ENCODE peak calls at places on chromosomes 5 and 9, in ten cellular contexts. M is heart right ventricle; N is CD4-positive, alpha-beta memory T cell; A is A549; X is GM12878; K is sigmoid colon; Z is mesendoderm; J is CD8-positive, alpha-beta memory T cell; F is GM23248; W is aorta. V is an unnamed sample.

GRCh38 chr5:89628876-89629635 is 746.1 kb upstream of the MEF2C start:
- DNase-seq in A (no peak), N (no peak), F (peak; percentile 3), W (no peak), K (no peak), M (no peak), Z (no peak), X (no peak), J (no peak), V (no peak)

GRCh38 chr5:112594060-112594850 is 143.4 kb upstream of the APC start:
- DNase-seq in K (no peak), X (no peak), F (peak; percentile 32), J (no peak), M (no peak), Z (no peak), N (no peak), W (no peak), A (no peak), V (no peak)

GRCh38 chr5:96683810-96684209 is 21.6 kb downstream of the CAST start:
- DNase-seq in N (no peak), Z (no peak), F (no peak), J (no peak), K (no peak), X (no peak), A (no peak), W (no peak), M (no peak), V (no peak)

GRCh38 chr5:151812757-151813309 is 41.1 kb downstream of the G3BP1 start:
- DNase-seq in W (no peak), X (no peak), K (no peak), J (no peak), A (no peak), N (no peak), F (peak; percentile 42), Z (no peak), M (no peak), V (no peak)

GRCh38 chr9:34072868-34073590 is 24.3 kb upstream of the UBAP2 start:
- DNase-seq in A (peak; percentile 87), X (no peak), J (no peak), Z (peak; percentile 64), M (no peak), K (peak; percentile 69), F (peak; percentile 93), W (peak; percentile 28), N (no peak), V (peak; percentile 93)

GRCh38 chr9:123048748-123049147 is 15.3 kb downstream of the GPR21 start:
- DNase-seq in A (no peak), Z (no peak), J (no peak), K (no peak), W (no peak), M (no peak), F (peak; percentile 26), X (no peak), N (no peak), V (no peak)

GRCh38 chr9:135468866-135469521 is 10.6 kb upstream of the PPP1R26 start:
- DNase-seq in M (no peak), F (peak; percentile 72), Z (peak; percentile 86), A (no peak), K (no peak), X (no peak), J (no peak), N (peak; percentile 61), W (no peak), V (peak; percentile 65)

GRCh38 chr5:149636861-149637246 is 55.6 kb downstream of the ARHGEF37 start:
- DNase-seq in W (no peak), X (no peak), K (peak; percentile 50), N (peak; percentile 54), F (peak; percentile 90), J (peak; percentile 71), A (peak; percentile 70), M (peak; percentile 87), Z (peak; percentile 80), V (peak; percentile 68)

GRCh38 chr9:125803526-125803925 is 56.4 kb downstream of the PBX3 start:
- DNase-seq in W (no peak), A (no peak), M (no peak), N (no peak), F (no peak), X (no peak), K (no peak), Z (no peak), J (no peak), V (no peak)

GRCh38 chr9:5269249-5269715 is 35.2 kb downstream of the RLN2 start:
- DNase-seq in M (no peak), N (no peak), F (peak; percentile 19), J (no peak), K (no peak), A (no peak), W (no peak), Z (peak; percentile 97), X (no peak), V (no peak)

GRCh38 chr9:20649381-20649780 is 27.1 kb upstream of the MLLT3 start:
- DNase-seq in F (no peak), M (no peak), N (no peak), X (no peak), Z (no peak), J (no peak), A (no peak), K (no peak), W (no peak), V (no peak)

GRCh38 chr9:97354637-97355036 is 47.2 kb downstream of the CCDC180 start:
- DNase-seq in Z (no peak), X (no peak), F (no peak), N (no peak), M (no peak), J (no peak), A (no peak), W (no peak), K (no peak), V (no peak)

GRCh38 chr5:65078331-65078730 is 309.6 kb downstream of the CWC27 start:
- DNase-seq in M (no peak), N (no peak), Z (peak; percentile 67), A (no peak), W (no peak), F (no peak), K (no peak), J (no peak), X (no peak), V (no peak)

GRCh38 chr9:119905706-119906105 is 536.5 kb upstream of the BRINP1 start:
- DNase-seq in K (no peak), A (no peak), X (no peak), F (peak; percentile 25), W (no peak), M (no peak), N (no peak), Z (peak; percentile 21), J (no peak), V (no peak)

GRCh38 chr9:132733133-132733815 is 63.0 kb downstream of the GTF3C4 start:
- DNase-seq in F (peak; percentile 36), X (no peak), A (no peak), N (no peak), M (no peak), Z (no peak), J (no peak), K (no peak), W (peak; percentile 55), V (no peak)

DNA sequence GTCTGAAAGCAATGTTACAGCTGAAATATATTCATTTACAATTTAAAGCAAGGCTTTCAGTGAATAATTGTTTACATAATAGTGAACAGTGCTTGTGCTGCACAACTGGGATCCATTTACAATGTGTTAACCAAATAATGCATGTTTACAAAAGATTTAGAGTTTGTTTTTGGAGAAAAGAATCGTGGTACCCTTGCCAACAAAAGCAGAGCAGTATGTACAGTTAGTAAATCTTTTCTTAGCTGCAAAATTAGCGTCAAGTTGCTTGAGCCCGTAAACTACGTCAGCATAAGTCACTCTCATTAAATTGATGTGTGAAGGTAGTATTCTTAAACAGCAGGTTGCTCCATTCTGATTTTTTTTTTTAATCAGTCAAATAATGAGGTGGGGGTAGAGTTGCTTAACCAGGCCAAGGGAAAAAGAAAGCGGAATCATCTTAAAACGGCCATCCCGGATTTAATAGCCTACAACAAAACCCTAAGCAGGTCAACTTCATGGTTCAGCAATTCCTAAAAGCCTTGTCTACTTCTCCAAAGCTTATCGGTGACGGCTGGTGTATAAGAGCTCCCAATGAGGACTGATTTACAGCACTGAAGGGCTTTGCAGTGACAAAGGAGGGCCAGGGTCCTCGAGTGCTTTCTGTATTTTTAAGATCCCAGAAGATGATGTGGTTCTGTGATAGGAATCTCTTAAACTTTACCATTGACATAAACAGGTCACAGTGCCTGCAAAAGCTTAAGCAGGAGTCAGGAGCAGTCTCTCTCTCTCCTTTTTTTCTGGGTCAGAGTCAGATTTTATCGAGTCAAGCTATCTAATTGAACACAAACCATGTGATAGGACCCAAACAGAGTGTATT is 663.3 kb upstream of the ZNF608 start:
- DNase-seq in J (no peak), A (no peak), X (no peak), W (no peak), K (no peak), F (peak; percentile 6), Z (peak; percentile 10), N (no peak), M (no peak), V (no peak)
- H3K4me1 ChIP-seq in J (no peaks in the 10 kb centered on the region), A (peaks cover 37% of the 10 kb centered on the region), X (peaks cover 43% of the 10 kb centered on the region), W (peaks cover 17% of the 10 kb centered on the region), K (peaks cover 61% of the 10 kb centered on the region), F (peaks cover 50% of the 10 kb centered on the region), Z (peaks cover 6% of the 10 kb centered on the region), N (no peaks in the 10 kb centered on the region), M (peaks cover 37% of the 10 kb centered on the region), V (peaks cover 4% of the 10 kb centered on the region)

DNA sequence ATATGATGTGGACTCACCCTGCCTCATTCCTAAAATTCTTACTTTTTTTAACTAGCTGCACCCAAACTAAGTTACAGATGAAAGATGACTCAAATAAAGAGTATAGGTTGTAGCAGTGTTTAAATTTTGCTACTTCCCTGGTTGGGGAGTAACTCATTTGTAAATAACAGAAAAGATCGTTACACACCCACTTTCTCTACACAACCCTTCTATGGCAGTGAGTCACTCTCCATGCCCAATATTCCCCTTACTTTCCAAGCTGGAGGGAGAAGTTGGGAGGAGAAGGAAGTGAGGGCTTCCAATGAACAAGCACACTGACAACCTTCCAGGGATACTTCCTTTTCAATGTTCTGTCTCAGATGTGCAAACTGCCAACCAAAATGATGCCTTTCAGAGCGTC is 1.9 kb downstream of the RASEF start:
- DNase-seq in K (no peak), Z (peak; percentile 2), J (no peak), N (no peak), W (no peak), M (no peak), A (peak; percentile 70), X (no peak), F (peak; percentile 24), V (peak; percentile 63)
- H3K27ac ChIP-seq in K (no peak overlapping the region), Z (no peak overlapping the region), J (no peak overlapping the region), N (no peak overlapping the region), W (no peak overlapping the region), M (no peak overlapping the region), A (peak overlapping the region; percentile 89), X (no peak overlapping the region), F (no peak overlapping the region), V (no peak overlapping the region)

GRCh38 chr5:125006011-125006685 is 259.7 kb upstream of the ZNF608 start:
- DNase-seq in J (no peak), N (no peak), A (no peak), Z (peak; percentile 57), M (no peak), F (no peak), K (no peak), W (no peak), X (peak; percentile 71), V (no peak)
- H3K4me1 ChIP-seq in J (no peaks in the 10 kb centered on the region), N (no peaks in the 10 kb centered on the region), A (peaks cover 2% of the 10 kb centered on the region), Z (peaks cover 2% of the 10 kb centered on the region), M (peaks cover 19% of the 10 kb centered on the region), F (no peaks in the 10 kb centered on the region), K (no peaks in the 10 kb centered on the region), W (no peaks in the 10 kb centered on the region), X (peaks cover 18% of the 10 kb centered on the region), V (no peaks in the 10 kb centered on the region)

DNA sequence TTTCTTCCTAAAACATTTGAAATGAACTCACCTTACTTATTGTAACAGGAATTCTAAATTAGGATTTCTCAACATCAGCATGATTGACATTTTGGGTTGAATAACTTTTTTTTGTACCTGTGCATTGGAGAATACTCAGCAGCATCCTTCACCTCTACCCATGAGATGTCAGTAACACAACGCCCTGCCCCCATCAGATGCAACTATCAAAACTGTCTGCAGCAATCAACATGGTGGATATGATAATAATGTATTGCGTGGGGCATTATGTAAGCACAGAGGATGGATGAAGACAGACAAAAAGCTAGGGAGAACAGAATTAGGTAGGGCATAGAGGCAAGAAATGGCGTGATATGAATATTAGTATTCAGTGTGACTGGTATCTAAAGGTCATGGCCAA is 94.1 kb downstream of the PLK2 start:
- DNase-seq in W (no peak), K (no peak), A (no peak), J (no peak), X (no peak), N (no peak), Z (no peak), F (no peak), M (no peak), V (no peak)
- H3K27ac ChIP-seq in W (no peak overlapping the region), K (no peak overlapping the region), A (no peak overlapping the region), J (no peak overlapping the region), X (no peak overlapping the region), N (no peak overlapping the region), Z (no peak overlapping the region), F (no peak overlapping the region), M (no peak overlapping the region), V (no peak overlapping the region)